ENCODE peak calls at places on chromosomes 2 and 18, in four cellular contexts. One of them, this sample, is unnamed.

GRCh38 chr2:45910473-45911060 is 259.1 kb downstream of the PRKCE start:
- DNase-seq in GM12878: no peak
- DNase-seq in K562: no peak
- DNase-seq in HL-60: no peak
- DNase-seq in this sample: no peak

GRCh38 chr2:73971722-73972121 is 13.0 kb upstream of the TET3 start:
- DNase-seq in GM12878: no peak
- DNase-seq in HL-60: no peak
- DNase-seq in K562: no peak
- DNase-seq in this sample: no peak

GRCh38 chr2:19810637-19811036 is 91.1 kb downstream of the TTC32 start:
- DNase-seq in K562: no peak
- DNase-seq in HL-60: no peak
- DNase-seq in GM12878: no peak
- DNase-seq in this sample: no peak

GRCh38 chr2:232455426-232456255 is at the start of gene ALPI:
- DNase-seq in K562: peak; percentile 10
- DNase-seq in HL-60: no peak
- DNase-seq in GM12878: no peak
- DNase-seq in this sample: no peak

GRCh38 chr2:239009001-239009961 is 161.4 kb downstream of the TWIST2 start:
- DNase-seq in GM12878: no peak
- DNase-seq in K562: no peak
- DNase-seq in HL-60: no peak
- DNase-seq in this sample: no peak

GRCh38 chr2:240174496-240174895 is 34.0 kb upstream of the OTOS start:
- DNase-seq in GM12878: no peak
- DNase-seq in HL-60: no peak
- DNase-seq in K562: no peak
- DNase-seq in this sample: no peak

GRCh38 chr2:127829845-127830246 is 18.9 kb upstream of the WDR33 start:
- DNase-seq in HL-60: no peak
- DNase-seq in K562: no peak
- DNase-seq in GM12878: peak; percentile 96
- DNase-seq in this sample: peak; percentile 58

GRCh38 chr2:11500702-11501303 is 33.0 kb upstream of the GREB1 start:
- DNase-seq in HL-60: no peak
- DNase-seq in GM12878: peak; percentile 45
- DNase-seq in K562: no peak
- DNase-seq in this sample: no peak

GRCh38 chr2:72033636-72034035 is 114.0 kb downstream of the CYP26B1 start:
- DNase-seq in HL-60: no peak
- DNase-seq in GM12878: no peak
- DNase-seq in K562: no peak
- DNase-seq in this sample: no peak

GRCh38 chr18:38996056-38996455 is 1430.5 kb upstream of the CELF4 start:
- DNase-seq in HL-60: no peak
- DNase-seq in GM12878: no peak
- DNase-seq in K562: no peak
- DNase-seq in this sample: no peak

GRCh38 chr2:240259201-240259923 is 118.9 kb upstream of the OTOS start:
- DNase-seq in HL-60: no peak
- DNase-seq in K562: no peak
- DNase-seq in GM12878: no peak
- DNase-seq in this sample: no peak

GRCh38 chr2:102618452-102619413 is 620 bp upstream of the SLC9A2 start:
- DNase-seq in K562: peak; percentile 84
- DNase-seq in HL-60: no peak
- DNase-seq in GM12878: no peak
- DNase-seq in this sample: no peak

GRCh38 chr18:24987933-24988840 is 363.8 kb downstream of the ZNF521 start:
- DNase-seq in HL-60: no peak
- DNase-seq in K562: no peak
- DNase-seq in GM12878: no peak
- DNase-seq in this sample: no peak

DNA sequence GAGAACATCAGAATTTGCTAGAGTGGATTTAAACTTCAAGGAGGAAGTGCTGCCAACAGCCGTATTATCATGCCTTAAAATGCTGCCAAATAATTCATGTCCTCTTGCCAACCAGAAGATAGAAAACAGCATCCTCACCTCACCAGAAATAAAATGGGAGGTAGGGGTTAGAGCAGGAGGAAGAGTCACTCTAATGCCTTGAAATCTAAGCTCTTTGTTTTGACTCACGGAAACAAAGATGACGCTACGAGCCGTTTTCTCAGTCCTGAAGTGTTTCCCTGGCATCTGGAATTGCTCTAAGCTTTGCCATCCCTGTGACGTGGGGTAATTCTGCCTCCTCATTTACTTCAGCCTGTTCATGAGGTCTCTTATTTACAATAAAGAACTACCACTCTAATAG is 97.0 kb downstream of the PRPF40A start:
- DNase-seq in HL-60: no peak
- DNase-seq in K562: no peak
- DNase-seq in GM12878: no peak
- DNase-seq in this sample: no peak
- TF ChIP-seq SPI1 in HL-60: peak; percentile 19
- TF ChIP-seq SPI1 in K562: peak; percentile 23
- TF ChIP-seq SPI1 in GM12878: no peak
- TF ChIP-seq SPI1 in this sample: no peak

GRCh38 chr2:241796610-241797138 is 12.3 kb upstream of the NEU4 start:
- DNase-seq in GM12878: no peak
- DNase-seq in K562: no peak
- DNase-seq in HL-60: no peak
- DNase-seq in this sample: peak; percentile 11
- TF ChIP-seq SPI1 in GM12878: no peak
- TF ChIP-seq SPI1 in K562: no peak
- TF ChIP-seq SPI1 in HL-60: no peak
- TF ChIP-seq SPI1 in this sample: no peak

DNA sequence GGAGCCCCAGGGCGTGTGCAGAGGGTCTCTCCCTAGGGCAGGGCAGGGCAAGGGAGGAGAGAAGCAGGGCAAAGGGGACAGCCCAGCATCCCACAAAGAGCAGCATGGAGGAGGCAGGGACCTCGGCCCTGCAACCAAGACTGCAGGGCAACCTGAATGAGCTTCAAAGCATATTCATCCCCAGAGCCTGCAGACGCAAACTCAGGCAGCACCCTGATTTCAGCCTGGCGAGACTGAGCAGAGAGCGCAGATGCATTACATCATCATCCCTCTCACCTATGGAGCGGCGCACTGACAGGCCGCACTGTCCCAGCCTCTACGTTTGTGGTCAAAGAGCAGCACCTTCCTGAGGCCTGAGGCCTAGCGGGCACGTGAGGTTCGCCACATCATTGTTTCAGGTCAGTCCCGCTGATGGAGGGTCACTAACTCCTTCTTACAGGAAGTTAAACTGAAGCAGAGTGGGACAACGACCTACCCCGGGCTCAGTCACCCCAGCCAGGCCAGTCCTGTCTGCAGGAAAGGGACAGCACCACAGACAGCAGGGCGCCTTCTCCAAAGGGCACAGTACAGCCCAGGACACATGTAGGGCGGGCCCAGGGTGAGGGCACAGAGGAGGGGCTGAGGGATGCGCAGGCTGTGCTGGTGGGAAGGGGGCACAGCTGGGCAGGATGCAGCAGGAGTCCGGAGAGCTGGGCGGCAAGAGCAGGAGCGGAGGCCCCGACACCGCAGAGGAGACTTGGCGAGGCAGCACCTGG is 67.2 kb upstream of the RAB6C start:
- DNase-seq in HL-60: no peak
- DNase-seq in GM12878: no peak
- DNase-seq in K562: no peak
- DNase-seq in this sample: no peak
- TF ChIP-seq SPI1 in HL-60: no peak
- TF ChIP-seq SPI1 in GM12878: no peak
- TF ChIP-seq SPI1 in K562: no peak
- TF ChIP-seq SPI1 in this sample: no peak

GRCh38 chr2:140580799-140581198 is 1550.0 kb downstream of the LRP1B start:
- DNase-seq in K562: no peak
- DNase-seq in GM12878: no peak
- DNase-seq in HL-60: no peak
- DNase-seq in this sample: no peak
- TF ChIP-seq SPI1 in K562: no peak
- TF ChIP-seq SPI1 in GM12878: no peak
- TF ChIP-seq SPI1 in HL-60: no peak
- TF ChIP-seq SPI1 in this sample: no peak

GRCh38 chr2:26772064-26773001 is 8.2 kb downstream of the SLC35F6 start:
- DNase-seq in GM12878: no peak
- DNase-seq in HL-60: no peak
- DNase-seq in K562: peak; percentile 76
- DNase-seq in this sample: no peak
- TF ChIP-seq SPI1 in GM12878: no peak
- TF ChIP-seq SPI1 in HL-60: no peak
- TF ChIP-seq SPI1 in K562: no peak
- TF ChIP-seq SPI1 in this sample: no peak

DNA sequence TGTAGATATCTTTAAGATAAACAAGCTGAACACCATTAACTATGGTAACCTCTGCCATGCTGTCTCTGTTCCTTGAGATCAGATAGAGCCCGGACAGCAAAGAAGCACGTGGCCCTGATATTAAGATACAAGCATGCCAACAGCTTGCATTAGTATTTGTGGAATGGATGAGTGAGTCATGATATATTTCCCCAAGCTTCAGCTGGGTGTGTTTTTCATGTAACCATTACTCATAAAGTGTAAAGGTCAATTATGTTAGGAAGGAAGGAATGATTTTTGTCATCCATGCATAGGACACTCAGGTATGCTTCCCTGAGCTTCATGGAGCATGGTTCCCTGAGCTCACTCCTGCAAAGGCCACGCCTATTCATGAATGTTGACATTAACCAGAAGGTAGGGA is 74.6 kb downstream of the ARL4C start:
- DNase-seq in K562: no peak
- DNase-seq in HL-60: peak; percentile 31
- DNase-seq in GM12878: no peak
- DNase-seq in this sample: no peak
- TF ChIP-seq SPI1 in K562: no peak
- TF ChIP-seq SPI1 in HL-60: no peak
- TF ChIP-seq SPI1 in GM12878: no peak
- TF ChIP-seq SPI1 in this sample: no peak

GRCh38 chr2:196278491-196278911 is 107.1 kb upstream of the STK17B start:
- DNase-seq in GM12878: no peak
- DNase-seq in K562: no peak
- DNase-seq in HL-60: no peak
- DNase-seq in this sample: no peak
- TF ChIP-seq SPI1 in GM12878: no peak
- TF ChIP-seq SPI1 in K562: no peak
- TF ChIP-seq SPI1 in HL-60: no peak
- TF ChIP-seq SPI1 in this sample: no peak

This sample was measured in GM12891.